ENCODE peak calls at places on chromosomes 5 and 9, in four cellular contexts. Z, K, B and X are unnamed samples.

GRCh38 chr9:114574438-114574837 is 13.1 kb upstream of the ATP6V1G1 start:
- DNase-seq in Z (no peak), K (no peak), B (no peak), X (no peak)

GRCh38 chr5:10556331-10556807 is 7.5 kb upstream of the ANKRD33B start:
- DNase-seq in Z (peak; percentile 21), K (no peak), B (no peak), X (no peak)

GRCh38 chr5:57559110-57559635 is 76.6 kb upstream of the ACTBL2 start:
- DNase-seq in Z (no peak), K (no peak), B (no peak), X (no peak)

GRCh38 chr9:16267336-16268036 is 603.0 kb downstream of the BNC2 start:
- DNase-seq in Z (no peak), K (no peak), B (peak; percentile 53), X (no peak)

GRCh38 chr5:65722575-65723424 is 795 bp downstream of the NLN start:
- DNase-seq in Z (peak; percentile 61), K (no peak), B (peak; percentile 29), X (peak; percentile 57)

GRCh38 chr5:19886123-19886921 is 101.7 kb downstream of the CDH18 start:
- DNase-seq in Z (no peak), K (no peak), B (no peak), X (no peak)

GRCh38 chr5:24059716-24060115 is 552.3 kb downstream of the PRDM9 start:
- DNase-seq in Z (no peak), K (no peak), B (no peak), X (no peak)

GRCh38 chr9:114291886-114292590 is 30.9 kb upstream of the ORM1 start:
- DNase-seq in Z (no peak), K (no peak), B (no peak), X (no peak)

GRCh38 chr5:38994329-38994927 is 79.8 kb downstream of the RICTOR start:
- DNase-seq in Z (peak; percentile 43), K (no peak), B (peak; percentile 64), X (peak; percentile 54)

GRCh38 chr5:42953061-42953460 is 87.1 kb downstream of the ANXA2R start:
- DNase-seq in Z (no peak), K (no peak), B (no peak), X (no peak)

GRCh38 chr5:177332031-177332895 is 19.2 kb downstream of the LMAN2 start:
- DNase-seq in Z (no peak), K (no peak), B (no peak), X (no peak)

GRCh38 chr5:177332896-177333260 is 18.6 kb downstream of the LMAN2 start:
- DNase-seq in Z (no peak), K (no peak), B (no peak), X (no peak)

GRCh38 chr5:177329883-177330282 is 18.2 kb upstream of the MXD3 start:
- DNase-seq in Z (no peak), K (no peak), B (no peak), X (no peak)

GRCh38 chr5:177333420-177334154 is 17.9 kb downstream of the LMAN2 start:
- DNase-seq in Z (no peak), K (no peak), B (no peak), X (no peak)

DNA sequence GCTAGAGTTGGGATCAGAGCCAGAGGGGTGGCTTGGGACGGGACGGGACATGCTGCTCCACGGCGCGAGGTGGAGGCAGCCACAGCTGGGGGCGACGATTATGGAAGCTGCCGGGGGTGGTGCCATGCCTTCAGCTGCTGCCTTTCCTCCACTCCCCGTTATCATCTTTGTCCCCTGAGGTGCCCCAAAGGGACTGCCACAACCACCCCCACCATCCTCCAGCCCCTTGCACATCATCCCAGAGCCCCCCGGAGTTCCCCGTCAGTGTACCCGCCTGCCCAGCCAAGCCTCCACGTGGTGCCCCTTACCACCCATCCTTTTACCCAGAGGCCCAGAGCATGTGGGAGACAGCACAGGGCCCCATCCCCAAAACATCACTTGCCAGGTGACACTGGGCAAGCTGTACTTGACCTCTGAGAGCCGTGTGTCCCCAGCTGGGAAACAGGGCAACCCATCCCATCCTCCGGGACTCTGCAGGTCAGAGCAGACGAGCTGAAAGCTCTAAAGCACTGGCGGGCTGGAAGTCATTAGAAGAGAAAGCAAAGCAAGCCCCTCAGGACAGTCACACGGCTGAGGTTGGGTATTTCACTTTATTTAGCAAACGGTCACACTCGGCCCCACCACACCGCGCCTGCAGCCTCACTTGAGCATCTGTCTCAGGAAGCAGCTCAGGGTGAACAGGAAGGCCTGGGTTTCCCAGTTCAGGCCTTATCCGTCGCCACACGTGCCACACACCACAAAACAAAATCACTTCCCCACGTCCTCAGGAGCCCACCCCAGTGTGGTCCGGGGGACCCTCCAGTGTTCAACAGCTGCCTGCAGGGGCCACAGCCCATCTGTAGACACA is 19.5 kb upstream of the MXD3 start:
- DNase-seq in Z (no peak), K (no peak), B (no peak), X (no peak)
- TF ChIP-seq TARDBP in Z (no peak), K (no peak), B (no peak), X (no peak)

DNA sequence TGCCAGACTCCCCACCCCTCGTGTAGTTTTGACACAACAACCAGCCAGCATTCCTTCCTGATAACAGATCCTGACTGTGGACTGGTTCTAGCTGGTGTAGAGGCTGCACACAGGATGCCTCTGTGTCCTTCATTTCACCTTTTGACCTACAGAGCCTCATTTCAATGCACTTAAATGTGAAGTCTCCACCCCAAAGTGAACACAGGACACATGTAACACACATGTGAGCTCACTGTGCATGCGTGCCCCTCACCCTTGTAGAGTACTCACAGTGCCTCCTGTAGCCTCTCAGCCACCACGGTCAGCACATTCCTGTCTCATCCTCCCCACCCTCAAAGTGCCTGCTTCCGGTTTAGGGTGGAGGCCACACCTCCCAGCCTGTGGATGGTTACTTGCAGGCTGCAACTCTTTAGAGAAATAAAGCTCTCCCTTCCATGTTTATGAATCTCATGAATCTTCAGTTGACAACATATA is 11.6 kb upstream of the NKD2 start:
- DNase-seq in Z (peak; percentile 53), K (no peak), B (peak; percentile 35), X (no peak)
- TF ChIP-seq SP1 in Z (no peak), K (no peak), B (no peak), X (no peak)

GRCh38 chr9:109206670-109207069 is 39.6 kb upstream of the FRRS1L start:
- DNase-seq in Z (no peak), K (no peak), B (peak; percentile 7), X (no peak)
- TF ChIP-seq FOXK2 in Z (no peak), K (no peak), B (no peak), X (no peak)

GRCh38 chr5:1827410-1828397 is 26.5 kb downstream of the NDUFS6 start:
- DNase-seq in Z (peak; percentile 53), K (no peak), B (no peak), X (no peak)
- TF ChIP-seq TARDBP in Z (no peak), K (no peak), B (no peak), X (no peak)

GRCh38 chr9:739362-739761 is 102.1 kb upstream of the DMRT1 start:
- DNase-seq in Z (no peak), K (no peak), B (no peak), X (no peak)

GRCh38 chr9:734831-735511 is 106.5 kb upstream of the DMRT1 start:
- DNase-seq in Z (no peak), K (no peak), B (peak; percentile 79), X (no peak)

GRCh38 chr9:742104-742503 is 99.4 kb upstream of the DMRT1 start:
- DNase-seq in Z (no peak), K (no peak), B (no peak), X (no peak)

GRCh38 chr9:737400-738120 is 103.9 kb upstream of the DMRT1 start:
- DNase-seq in Z (no peak), K (no peak), B (no peak), X (no peak)

DNA sequence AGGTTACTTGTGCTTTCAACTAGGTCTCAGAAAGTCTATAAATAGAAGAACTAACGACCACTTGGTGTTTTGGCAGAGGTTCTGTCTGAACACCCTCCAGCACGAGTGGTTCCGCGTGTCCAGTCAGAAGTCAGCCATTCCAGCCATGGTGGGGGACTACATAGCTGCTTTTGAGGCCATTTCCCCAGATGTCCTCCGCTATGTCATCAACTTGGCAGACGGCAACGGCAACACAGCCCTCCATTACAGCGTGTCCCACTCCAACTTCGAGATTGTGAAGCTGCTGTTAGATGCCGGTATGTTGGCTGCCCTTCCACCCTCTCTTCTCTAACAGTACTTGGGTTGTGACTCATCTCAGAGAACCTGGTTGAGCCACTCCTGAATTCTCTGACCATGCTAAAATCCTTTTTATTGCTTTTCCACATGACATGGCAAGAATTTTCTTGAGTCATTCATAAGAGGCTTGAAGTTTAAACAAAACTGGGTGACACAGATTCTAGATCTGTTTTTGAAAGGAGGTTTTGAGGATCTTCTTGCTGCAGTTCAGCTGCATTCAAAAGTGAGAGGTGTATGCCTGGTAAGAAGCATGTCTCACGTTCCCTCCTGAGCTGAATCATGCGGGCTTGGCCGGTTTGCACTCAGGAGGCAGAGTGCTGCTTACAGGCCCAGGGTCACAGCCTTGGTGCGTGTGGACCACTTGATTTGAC is 103.1 kb upstream of the DMRT1 start:
- DNase-seq in Z (no peak), K (no peak), B (no peak), X (no peak)
- TF ChIP-seq SP1 in Z (no peak), K (no peak), B (no peak), X (no peak)

DNA sequence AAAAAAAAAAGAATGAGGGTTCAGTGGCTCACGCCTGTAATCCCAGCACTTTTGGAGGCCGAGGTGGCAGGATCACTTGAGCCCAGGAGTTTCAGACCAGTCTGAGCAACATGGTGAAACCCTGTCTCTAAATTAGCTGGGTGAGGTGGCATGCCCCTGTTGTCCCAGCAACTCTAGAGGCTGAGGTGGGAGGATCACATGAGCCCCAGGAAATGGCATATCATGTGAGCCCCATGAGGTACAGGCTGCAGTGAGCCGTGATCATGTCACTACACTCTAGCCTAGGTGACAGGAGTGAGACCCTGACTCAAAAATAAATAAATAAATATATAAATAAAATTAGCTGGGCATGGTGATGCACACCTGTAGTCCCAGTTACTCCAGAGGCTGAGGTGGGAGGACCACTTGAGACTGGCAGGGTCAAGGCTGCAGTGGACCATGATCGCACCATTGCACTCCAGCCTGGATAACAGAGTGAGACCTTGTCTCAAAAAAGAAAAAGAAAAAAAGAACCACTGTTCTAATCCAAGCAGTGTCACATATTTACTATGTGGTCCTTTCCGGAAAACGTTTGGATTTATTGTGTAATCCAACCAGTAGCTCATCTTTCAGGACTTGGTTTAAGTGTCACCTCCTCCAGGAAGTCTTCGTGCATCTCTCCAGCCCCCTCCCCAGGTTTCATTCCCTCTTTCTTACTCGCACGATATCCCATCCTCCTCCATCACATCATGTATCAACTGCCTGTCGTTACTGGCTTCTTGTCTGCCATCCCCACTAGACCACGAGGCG is 12.3 kb upstream of the SPOUT1 start:
- DNase-seq in Z (no peak), K (no peak), B (peak; percentile 30), X (no peak)
- TF ChIP-seq FOXK2 in Z (no peak), K (no peak), B (no peak), X (no peak)

GRCh38 chr5:6280425-6281100 is 97.8 kb downstream of the MED10 start:
- DNase-seq in Z (no peak), K (no peak), B (no peak), X (no peak)

GRCh38 chr5:6273090-6273735 is 105.1 kb downstream of the MED10 start:
- DNase-seq in Z (no peak), K (peak; percentile 65), B (no peak), X (no peak)

GRCh38 chr5:6269925-6270324 is 108.4 kb downstream of the MED10 start:
- DNase-seq in Z (no peak), K (no peak), B (no peak), X (no peak)

GRCh38 chr5:6279607-6280006 is 98.7 kb downstream of the MED10 start:
- DNase-seq in Z (no peak), K (no peak), B (no peak), X (no peak)

GRCh38 chr5:6274846-6275543 is 103.4 kb downstream of the MED10 start:
- DNase-seq in Z (no peak), K (peak; percentile 45), B (no peak), X (no peak)
- TF ChIP-seq TARDBP in Z (no peak), K (no peak), B (no peak), X (no peak)